ENCODE peak calls at places on chromosome 14, in seven cellular contexts. N, G, W, P, Z, K and C are unnamed samples. For H3K4me1, the result is how much of the 10 kb centered on the place peaks cover.

GRCh38 chr14:94904636-94905035 is 134.7 kb upstream of the GSC start:
- DNase-seq in N (peak), W (peak), G (peak), K (peak), Z (no peak), P (no peak), C (no peak)

GRCh38 chr14:94392510-94392935 is 4.1 kb upstream of the SERPINA1 start:
- DNase-seq in N (no peak), G (peak), P (no peak), W (no peak), Z (no peak), K (no peak), C (peak)

GRCh38 chr14:89586258-89587127 is 169.5 kb upstream of the FOXN3 start:
- DNase-seq in N (no peak), G (no peak), P (no peak), K (no peak), W (no peak), Z (no peak), C (no peak)

GRCh38 chr14:44640416-44640815 is 133.3 kb upstream of the FSCB start:
- DNase-seq in Z (no peak), W (no peak), N (no peak), K (no peak), P (no peak), G (no peak), C (no peak)

GRCh38 chr14:93231129-93231979 is 24.3 kb downstream of the UBR7 start:
- DNase-seq in W (peak), G (peak), K (no peak), Z (no peak), N (no peak), P (no peak), C (peak)

GRCh38 chr14:31884776-31885379 is 192.2 kb upstream of the ARHGAP5 start:
- DNase-seq in W (peak), G (peak), K (no peak), P (no peak), N (no peak), Z (no peak), C (no peak)

GRCh38 chr14:91685600-91685999 is 46.3 kb downstream of the CATSPERB start:
- DNase-seq in Z (no peak), G (no peak), K (no peak), W (no peak), P (no peak), N (no peak), C (no peak)

GRCh38 chr14:68232643-68233055 is 413.1 kb downstream of the RAD51B start:
- DNase-seq in Z (no peak), W (peak), K (no peak), N (no peak), G (peak), P (peak), C (peak)

GRCh38 chr14:39107624-39108023 is 4.6 kb upstream of the SEC23A start:
- DNase-seq in W (peak), P (no peak), K (no peak), G (peak), Z (peak), N (no peak), C (no peak)

GRCh38 chr14:105069887-105070759 is 4.9 kb upstream of the GPR132 start:
- DNase-seq in K (no peak), G (peak), N (no peak), Z (no peak), W (no peak), P (no peak), C (peak)

GRCh38 chr14:102196436-102197230 is 56.9 kb downstream of the WDR20 start:
- DNase-seq in Z (peak), W (peak), K (no peak), P (no peak), N (no peak), G (no peak), C (no peak)

GRCh38 chr14:75430526-75430925 is 2.7 kb downstream of the JDP2 start:
- DNase-seq in K (no peak), G (peak), N (no peak), P (peak), W (peak), Z (no peak), C (no peak)

GRCh38 chr14:33755358-33755757 is 195.5 kb downstream of the EGLN3 start:
- DNase-seq in N (no peak), Z (no peak), K (no peak), W (peak), P (no peak), G (no peak), C (no peak)

GRCh38 chr14:23579311-23579630 is 681 bp upstream of the JPH4 start:
- DNase-seq in P (no peak), G (no peak), Z (no peak), K (no peak), N (no peak), W (no peak), C (no peak)

DNA sequence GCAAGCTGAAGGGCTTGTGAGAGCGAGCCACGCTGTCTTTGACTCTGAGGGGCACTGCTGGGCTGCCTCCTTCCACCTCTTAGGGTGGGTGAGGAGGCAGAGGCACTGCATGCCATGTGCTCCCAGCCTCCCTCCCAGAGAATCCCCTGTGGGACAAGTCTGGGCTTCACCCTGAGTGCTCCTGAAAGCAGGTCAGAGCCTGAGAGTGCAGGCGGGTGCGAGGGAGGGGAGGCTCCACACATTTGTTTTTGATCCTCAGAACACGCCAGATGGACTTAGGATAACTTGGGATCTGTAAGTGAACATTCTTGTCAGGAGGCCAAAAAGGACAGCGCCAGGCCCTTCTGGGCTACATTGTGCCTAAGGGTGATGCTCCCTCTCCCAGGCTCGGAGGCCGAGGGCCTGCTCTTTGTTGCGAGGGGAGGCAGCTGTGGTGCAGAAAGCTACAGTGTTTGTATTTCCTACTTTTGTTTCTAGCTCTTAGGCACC is 155.4 kb downstream of the TMX1 start:
- DNase-seq in N (no peak), W (peak), P (peak), K (no peak), G (peak), Z (no peak), C (peak)
- H3K4me1 ChIP-seq in N (under half), W (under half), P (under half), K (under half), G (under half), Z (under half), C (under half)

GRCh38 chr14:60357551-60357930 is 108.5 kb downstream of the PPM1A start:
- DNase-seq in K (no peak), P (no peak), W (no peak), Z (no peak), N (no peak), G (no peak), C (no peak)
- H3K4me1 ChIP-seq in K (under half), P (under half), W (under half), Z (under half), N (under half), G (under half), C (under half)

GRCh38 chr14:71247106-71247505 is 339.8 kb downstream of the PCNX1 start:
- DNase-seq in Z (no peak), W (no peak), K (no peak), N (no peak), G (no peak), P (no peak), C (no peak)

GRCh38 chr14:71250347-71250746 is 343.1 kb downstream of the PCNX1 start:
- DNase-seq in N (no peak), G (no peak), P (no peak), K (no peak), W (no peak), Z (no peak), C (no peak)

GRCh38 chr14:71245659-71246361 is 338.6 kb downstream of the PCNX1 start:
- DNase-seq in W (no peak), P (no peak), Z (peak), K (no peak), G (no peak), N (no peak), C (no peak)

GRCh38 chr14:71246539-71246938 is 339.3 kb downstream of the PCNX1 start:
- DNase-seq in N (no peak), K (no peak), P (no peak), Z (peak), G (no peak), W (no peak), C (no peak)

DNA sequence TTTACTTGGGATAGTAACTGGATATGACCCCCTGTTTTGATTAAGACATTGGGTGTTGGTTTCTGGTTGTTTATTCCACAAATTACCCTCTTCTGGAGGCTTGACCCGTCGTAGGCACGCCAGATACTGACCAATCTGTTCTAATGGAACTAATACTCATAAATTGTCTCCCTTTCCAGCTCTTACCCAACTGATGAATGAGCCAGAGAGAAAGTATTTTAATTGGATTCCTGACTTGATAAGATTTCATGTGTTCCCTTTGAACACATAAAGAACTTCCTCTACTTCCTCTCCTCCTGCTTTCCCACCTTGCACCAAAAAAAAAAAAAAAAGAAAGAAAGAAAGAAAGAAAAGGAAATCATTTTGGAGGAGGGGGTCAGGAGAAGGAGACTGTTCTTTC is 340.9 kb downstream of the PCNX1 start:
- DNase-seq in Z (peak), N (no peak), K (no peak), W (no peak), G (peak), P (no peak), C (no peak)
- H3K4me1 ChIP-seq in Z (under half), N (under half), K (under half), W (under half), G (under half), P (under half), C (under half)

GRCh38 chr14:103711516-103712431 is 3.5 kb downstream of the XRCC3 start:
- DNase-seq in P (peak), Z (peak), G (no peak), N (no peak), K (no peak), W (no peak), C (no peak)

GRCh38 chr14:103712633-103713247 is 2.5 kb downstream of the XRCC3 start:
- DNase-seq in W (no peak), K (no peak), N (no peak), Z (no peak), G (no peak), P (no peak), C (no peak)

GRCh38 chr14:103715052-103716000 is at the start of the genes XRCC3 and ZFYVE21:
- DNase-seq in W (peak), K (peak), P (peak), G (peak), Z (peak), N (peak), C (peak)

GRCh38 chr14:103714063-103714724 is 1.1 kb downstream of the XRCC3 start:
- DNase-seq in N (no peak), K (no peak), W (no peak), G (no peak), Z (no peak), P (no peak), C (no peak)

GRCh38 chr14:103713304-103714062 is 1.8 kb downstream of the XRCC3 start:
- DNase-seq in N (no peak), W (no peak), Z (no peak), K (no peak), P (no peak), G (no peak), C (no peak)
- H3K4me1 ChIP-seq in N (under half), W (under half), Z (under half), K (under half), P (under half), G (under half), C (half or more)